ENCODE peak calls at places on chromosomes 7 and 10, in ten cellular contexts. I is colonic mucosa, W is IMR-90, L is epithelial cell of esophagus, D is ascending aorta, E is epithelial cell of proximal tubule, Y is DND-41, P is HepG2, T is fibroblast of lung, B is cardiac fibroblast. X is an unnamed sample.
A peak's percentile ranks its signal among the peaks of the same experiment; 100 is the strongest.

GRCh38 chr7:87027900-87028299 is 31.6 kb downstream of the ELAPOR2 start:
- DNase-seq in I (no peak), W (no peak), L (no peak), D (no peak), E (no peak), Y (no peak), P (no peak), T (no peak), B (no peak), X (no peak)

GRCh38 chr7:1853619-1854520 is 183.8 kb downstream of the ELFN1 start:
- DNase-seq in I (no peak), W (no peak), L (no peak), D (no peak), E (no peak), Y (no peak), P (no peak), T (no peak), B (no peak), X (no peak)

GRCh38 chr10:93287775-93288174 is 194.4 kb downstream of the MYOF start:
- DNase-seq in I (no peak), W (no peak), L (no peak), D (no peak), E (no peak), Y (no peak), P (no peak), T (no peak), B (no peak), X (no peak)

GRCh38 chr7:148664319-148664718 is 34.4 kb upstream of the CUL1 start:
- DNase-seq in I (no peak), W (peak; percentile 27), L (no peak), D (no peak), E (no peak), Y (no peak), P (no peak), T (peak; percentile 59), B (peak; percentile 69), X (no peak)

GRCh38 chr7:116522247-116522646 is 2.6 kb upstream of the CAV1 start:
- DNase-seq in I (no peak), W (peak; percentile 84), L (peak; percentile 88), D (no peak), E (peak; percentile 98), Y (no peak), P (peak; percentile 10), T (peak; percentile 71), B (peak; percentile 91), X (no peak)

GRCh38 chr10:89894051-89894450 is 192.7 kb downstream of the KIF20B start:
- DNase-seq in I (no peak), W (no peak), L (no peak), D (no peak), E (no peak), Y (no peak), P (no peak), T (no peak), B (peak; percentile 34), X (no peak)

GRCh38 chr7:7529328-7529727 is 6.3 kb downstream of the COL28A1 start:
- DNase-seq in I (no peak), W (no peak), L (no peak), D (no peak), E (no peak), Y (no peak), P (no peak), T (no peak), B (no peak), X (no peak)

GRCh38 chr10:84329986-84330651 is 1.7 kb downstream of the CCSER2 start:
- DNase-seq in I (no peak), W (no peak), L (no peak), D (no peak), E (no peak), Y (no peak), P (no peak), T (no peak), B (no peak), X (no peak)

GRCh38 chr10:5449823-5450222 is 37.5 kb downstream of the NET1 start:
- DNase-seq in I (no peak), W (peak; percentile 83), L (peak; percentile 76), D (no peak), E (no peak), Y (no peak), P (peak; percentile 68), T (peak; percentile 70), B (peak; percentile 80), X (no peak)

GRCh38 chr10:133258066-133258817 is 18.4 kb downstream of the ADAM8 start:
- DNase-seq in I (peak; percentile 73), W (no peak), L (peak; percentile 72), D (no peak), E (no peak), Y (peak; percentile 38), P (no peak), T (no peak), B (no peak), X (no peak)

GRCh38 chr10:26172126-26172525 is 44.4 kb upstream of the GAD2 start:
- DNase-seq in I (no peak), W (no peak), L (no peak), D (no peak), E (no peak), Y (no peak), P (no peak), T (no peak), B (no peak), X (no peak)

GRCh38 chr10:34884272-34884952 is 69.3 kb upstream of the PARD3 start:
- DNase-seq in I (no peak), W (no peak), L (peak; percentile 87), D (no peak), E (no peak), Y (no peak), P (no peak), T (no peak), B (no peak), X (no peak)

GRCh38 chr10:34794835-34795234 is 20.3 kb downstream of the PARD3 start:
- DNase-seq in I (no peak), W (no peak), L (no peak), D (no peak), E (no peak), Y (no peak), P (no peak), T (no peak), B (no peak), X (no peak)

GRCh38 chr7:93310346-93310745 is 78.2 kb downstream of the VPS50 start:
- DNase-seq in I (no peak), W (peak; percentile 50), L (no peak), D (no peak), E (no peak), Y (no peak), P (no peak), T (no peak), B (no peak), X (no peak)

GRCh38 chr10:123611876-123612275 is 54.3 kb upstream of the GPR26 start:
- DNase-seq in I (no peak), W (no peak), L (no peak), D (no peak), E (no peak), Y (no peak), P (no peak), T (no peak), B (no peak), X (no peak)

DNA sequence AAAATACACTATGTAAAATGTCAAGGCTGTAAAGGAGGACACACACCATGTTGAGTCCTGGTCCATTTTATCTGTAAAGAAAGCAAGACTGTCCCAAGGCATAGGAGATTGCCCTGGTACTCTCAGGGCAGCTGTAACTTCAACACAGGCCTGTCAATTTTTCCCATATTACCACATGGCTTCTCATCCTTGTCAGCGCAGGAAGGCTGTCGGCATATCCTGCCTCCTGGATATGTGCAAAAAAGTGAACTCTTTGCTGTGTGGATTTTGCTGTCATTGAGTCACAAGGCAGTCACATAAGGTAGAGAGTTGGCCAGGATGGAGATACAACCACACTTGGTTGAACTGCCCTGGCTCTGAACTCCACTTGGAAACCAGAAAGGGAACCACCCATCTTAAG is 8.7 kb downstream of the DUSP5 start:
- DNase-seq in I (no peak), W (no peak), L (no peak), D (no peak), E (no peak), Y (no peak), P (no peak), T (no peak), B (no peak), X (no peak)
- H3K4me3 ChIP-seq in I (no peak overlapping the region), W (no peak overlapping the region), L (no peak overlapping the region), D (no peak overlapping the region), E (no peak overlapping the region), Y (no peak overlapping the region), P (no peak overlapping the region), T (no peak overlapping the region), B (no peak overlapping the region), X (no peak overlapping the region)

GRCh38 chr7:101856488-101857357 is 39.3 kb downstream of the CUX1 start:
- DNase-seq in I (peak; percentile 97), W (peak; percentile 88), L (peak; percentile 75), D (peak; percentile 72), E (peak; percentile 76), Y (peak; percentile 81), P (peak; percentile 95), T (peak; percentile 85), B (peak; percentile 87), X (peak; percentile 60)
- TF ChIP-seq CTCF in I (peak; percentile 41), W (peak; percentile 33), L (peak; percentile 38), D (no peak), E (peak; percentile 68), Y (peak; percentile 54), P (peak; percentile 77), T (no peak), B (peak; percentile 54), X (peak; percentile 37)

GRCh38 chr7:48150086-48150485 is 21.2 kb upstream of the ABCA13 start:
- DNase-seq in I (no peak), W (no peak), L (no peak), D (no peak), E (no peak), Y (no peak), P (no peak), T (no peak), B (no peak), X (no peak)

GRCh38 chr7:48144291-48144768 is 26.9 kb upstream of the ABCA13 start:
- DNase-seq in I (peak; percentile 72), W (no peak), L (no peak), D (no peak), E (peak; percentile 12), Y (no peak), P (peak; percentile 95), T (no peak), B (no peak), X (no peak)

GRCh38 chr7:48148311-48148710 is 22.9 kb upstream of the ABCA13 start:
- DNase-seq in I (no peak), W (no peak), L (peak; percentile 71), D (no peak), E (no peak), Y (no peak), P (no peak), T (no peak), B (no peak), X (no peak)

GRCh38 chr7:48149058-48149457 is 22.2 kb upstream of the ABCA13 start:
- DNase-seq in I (no peak), W (no peak), L (no peak), D (no peak), E (no peak), Y (no peak), P (no peak), T (no peak), B (no peak), X (no peak)

GRCh38 chr7:48147078-48147591 is 24.1 kb upstream of the ABCA13 start:
- DNase-seq in I (peak; percentile 57), W (no peak), L (peak; percentile 23), D (no peak), E (peak; percentile 20), Y (no peak), P (no peak), T (no peak), B (no peak), X (no peak)
- H3K4me3 ChIP-seq in I (peak overlapping the region; percentile 5), W (no peak overlapping the region), L (no peak overlapping the region), D (no peak overlapping the region), E (no peak overlapping the region), Y (no peak overlapping the region), P (no peak overlapping the region), T (no peak overlapping the region), B (no peak overlapping the region), X (no peak overlapping the region)

GRCh38 chr10:130135676-130136213 is 446 bp upstream of the GLRX3 start:
- DNase-seq in I (no peak), W (no peak), L (no peak), D (no peak), E (no peak), Y (no peak), P (no peak), T (no peak), B (no peak), X (no peak)
- TF ChIP-seq CTCF in I (no peak), W (no peak), L (no peak), D (no peak), E (no peak), Y (no peak), P (no peak), T (no peak), B (no peak), X (no peak)